ENCODE peak calls at places on chromosomes 5 and 9, in five cellular contexts. M is tibial nerve, W is body of pancreas, Z is sigmoid colon, N is uterus. F is an unnamed sample.
A peak's percentile ranks its signal among the peaks of the same experiment; 100 is the strongest.

GRCh38 chr5:36657563-36657995 is 51.2 kb downstream of the SLC1A3 start:
- DNase-seq in W (peak; percentile 66), M (peak; percentile 26), Z (peak; percentile 83), N (peak; percentile 34), F (peak; percentile 84)

GRCh38 chr9:98929866-98930265 is 13.8 kb upstream of the COL15A1 start:
- DNase-seq in W (peak; percentile 69), Z (no peak), M (no peak), N (no peak), F (no peak)

GRCh38 chr5:168683247-168683926 is 104.2 kb upstream of the PANK3 start:
- DNase-seq in N (no peak), W (no peak), M (no peak), Z (no peak), F (no peak)

GRCh38 chr5:91521313-91521712 is 138.2 kb upstream of the ARRDC3 start:
- DNase-seq in W (no peak), N (no peak), Z (no peak), M (no peak), F (no peak)

GRCh38 chr5:135394095-135394494 is 4.9 kb downstream of the MACROH2A1 start:
- DNase-seq in M (no peak), W (no peak), Z (no peak), N (no peak), F (no peak)

GRCh38 chr5:864492-865167 is 13.8 kb upstream of the ZDHHC11 start:
- DNase-seq in Z (no peak), W (no peak), M (no peak), N (no peak), F (no peak)

GRCh38 chr9:33230756-33231691 is 8.9 kb upstream of the SPINK4 start:
- DNase-seq in W (no peak), Z (no peak), M (no peak), N (no peak), F (no peak)

GRCh38 chr5:65790371-65791163 is 68.6 kb downstream of the NLN start:
- DNase-seq in M (no peak), Z (no peak), W (no peak), N (no peak), F (no peak)

GRCh38 chr9:37529111-37529510 is 43.4 kb downstream of the POLR1E start:
- DNase-seq in Z (no peak), M (no peak), W (no peak), N (no peak), F (peak; percentile 31)

GRCh38 chr9:20754556-20754955 is 70.5 kb downstream of the FOCAD start:
- DNase-seq in W (no peak), M (no peak), N (no peak), Z (no peak), F (no peak)

GRCh38 chr5:51517854-51518253 is 134.6 kb downstream of the ISL1 start:
- DNase-seq in Z (no peak), N (no peak), M (no peak), W (no peak), F (no peak)

GRCh38 chr9:129011761-129012281 is 16.3 kb downstream of the SH3GLB2 start:
- DNase-seq in W (no peak), M (no peak), N (no peak), Z (no peak), F (no peak)

GRCh38 chr9:90891656-90892055 is 90.0 kb downstream of the SYK start:
- DNase-seq in N (no peak), M (no peak), W (no peak), Z (no peak), F (no peak)
- H3K36me3 ChIP-seq in N (no peaks in the 10 kb centered on the region), M (no peaks in the 10 kb centered on the region), W (peaks cover 6% of the 10 kb centered on the region), Z (no peaks in the 10 kb centered on the region), F (no peaks in the 10 kb centered on the region)

GRCh38 chr5:132425009-132425937 is 55.8 kb downstream of the SLC22A5 start:
- DNase-seq in Z (peak; percentile 59), W (no peak), N (no peak), M (no peak), F (no peak)

GRCh38 chr5:132427285-132428146 is 58.0 kb downstream of the SLC22A5 start:
- DNase-seq in M (no peak), N (no peak), W (peak; percentile 59), Z (no peak), F (peak; percentile 83)

GRCh38 chr5:132428147-132428482 is 58.6 kb downstream of the SLC22A5 start:
- DNase-seq in W (no peak), Z (no peak), N (no peak), M (no peak), F (no peak)

GRCh38 chr5:132425975-132426524 is 56.5 kb downstream of the SLC22A5 start:
- DNase-seq in N (no peak), M (no peak), Z (no peak), W (no peak), F (no peak)

GRCh38 chr5:132426525-132427138 is 57.1 kb downstream of the SLC22A5 start:
- DNase-seq in W (peak; percentile 65), M (peak; percentile 46), N (peak; percentile 71), Z (peak; percentile 92), F (peak; percentile 72)
- TF ChIP-seq POLR2A in W (no peak), M (no peak), N (no peak), Z (no peak), F (no peak)

GRCh38 chr5:163445345-163445744 is 8.0 kb downstream of the CCNG1 start:
- DNase-seq in W (no peak), M (no peak), Z (no peak), N (no peak), F (no peak)
- H3K36me3 ChIP-seq in W (peaks cover 30% of the 10 kb centered on the region), M (no peaks in the 10 kb centered on the region), Z (peaks cover 27% of the 10 kb centered on the region), N (no peaks in the 10 kb centered on the region), F (no peaks in the 10 kb centered on the region)

DNA sequence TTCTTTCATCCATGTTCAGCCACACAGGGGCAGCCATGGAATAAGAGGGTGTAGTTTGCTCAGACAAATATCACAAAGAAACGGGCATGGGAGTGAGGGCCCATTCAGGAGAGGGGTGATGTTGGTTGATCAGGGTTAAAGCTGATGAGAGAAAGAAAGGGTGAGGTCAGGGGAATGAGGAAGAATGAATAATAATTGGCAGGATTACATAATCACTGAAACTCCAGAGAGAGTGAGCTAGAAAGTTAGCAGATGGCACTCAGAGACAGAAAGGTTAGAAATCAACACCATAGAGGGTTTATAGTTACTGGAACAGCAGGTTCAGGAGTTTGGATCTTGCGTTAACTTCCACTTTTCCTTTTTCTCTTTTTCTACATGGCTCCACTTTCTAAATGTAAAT is 113.9 kb downstream of the TAF11L14 start:
- DNase-seq in Z (no peak), M (no peak), W (no peak), N (no peak), F (no peak)
- TF ChIP-seq POLR2A in Z (no peak), M (no peak), W (no peak), N (no peak), F (no peak)

GRCh38 chr5:133610489-133611356 is 1.6 kb downstream of the FSTL4 start:
- DNase-seq in M (peak; percentile 20), Z (no peak), W (peak; percentile 86), N (peak; percentile 21), F (peak; percentile 20)

GRCh38 chr5:133612021-133612860 is at the start of gene FSTL4:
- DNase-seq in N (no peak), Z (no peak), M (no peak), W (peak; percentile 86), F (peak; percentile 13)

GRCh38 chr5:133613743-133614142 is 1.4 kb upstream of the FSTL4 start:
- DNase-seq in Z (no peak), N (no peak), W (no peak), M (no peak), F (no peak)

GRCh38 chr5:133611357-133612020 is 852 bp downstream of the FSTL4 start:
- DNase-seq in N (no peak), M (no peak), Z (no peak), W (peak; percentile 16), F (no peak)

DNA sequence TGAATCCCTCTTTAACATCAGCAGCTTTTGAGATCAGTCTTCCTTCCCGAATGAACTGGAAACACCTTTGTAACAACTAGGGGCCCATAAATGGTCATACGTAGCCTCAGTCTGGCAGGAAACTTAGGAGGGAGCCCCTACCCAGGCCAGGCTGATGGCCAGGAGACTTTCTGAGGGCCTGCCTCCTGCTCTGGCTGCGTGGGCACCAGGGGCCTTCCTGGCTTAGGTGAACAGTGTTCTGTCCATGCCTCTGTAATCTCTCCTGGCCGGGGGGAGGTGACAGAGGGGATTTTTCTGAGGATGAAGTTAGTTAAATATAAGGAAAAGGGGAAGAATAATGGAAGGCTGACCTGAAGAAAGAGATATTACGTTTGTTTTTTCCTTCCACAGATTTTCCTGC is 843 bp upstream of the FSTL4 start:
- DNase-seq in Z (no peak), M (no peak), W (no peak), N (no peak), F (no peak)
- H3K36me3 ChIP-seq in Z (no peaks in the 10 kb centered on the region), M (no peaks in the 10 kb centered on the region), W (no peaks in the 10 kb centered on the region), N (no peaks in the 10 kb centered on the region), F (no peaks in the 10 kb centered on the region)

GRCh38 chr9:113509463-113509862 is 45.9 kb downstream of the RGS3 start:
- DNase-seq in N (no peak), W (no peak), Z (no peak), M (no peak), F (no peak)
- TF ChIP-seq POLR2A in N (no peak), W (no peak), Z (no peak), M (no peak), F (no peak)

GRCh38 chr5:39415186-39415585 is 9.6 kb downstream of the DAB2 start:
- DNase-seq in W (no peak), Z (no peak), M (no peak), N (no peak), F (no peak)
- H3K36me3 ChIP-seq in W (no peaks in the 10 kb centered on the region), Z (no peaks in the 10 kb centered on the region), M (no peaks in the 10 kb centered on the region), N (no peaks in the 10 kb centered on the region), F (no peaks in the 10 kb centered on the region)